ENCODE peak calls at places on chromosomes 2 and 18, in six cellular contexts. C is GM12891, I is K562, U is GM12878, F is H1, L is HepG2. Q is an unnamed sample.

GRCh38 chr2:27724191-27724590 is 47.3 kb upstream of the MRPL33 start:
- DNase-seq in L (no peak), F (no peak), I (no peak), U (no peak), C (no peak), Q (no peak)

GRCh38 chr2:102809291-102810189 is 47.7 kb downstream of the TMEM182 start:
- DNase-seq in U (no peak), L (peak), C (no peak), F (no peak), I (no peak), Q (no peak)

GRCh38 chr2:182062329-182062972 is 76.8 kb downstream of the PPP1R1C start:
- DNase-seq in L (no peak), U (no peak), F (no peak), I (no peak), C (no peak), Q (no peak)

GRCh38 chr2:28552045-28552823 is 56.4 kb downstream of the PLB1 start:
- DNase-seq in F (no peak), C (no peak), L (no peak), I (no peak), U (no peak), Q (no peak)

GRCh38 chr2:172293952-172294351 is 133.4 kb upstream of the ITGA6 start:
- DNase-seq in L (no peak), U (no peak), I (no peak), C (no peak), F (no peak), Q (no peak)

GRCh38 chr18:30800800-30801199 is 241.7 kb downstream of the DSC3 start:
- DNase-seq in F (no peak), I (no peak), L (no peak), C (no peak), U (no peak), Q (no peak)

GRCh38 chr2:26712486-26713465 is 20.3 kb downstream of the KCNK3 start:
- DNase-seq in U (no peak), F (no peak), I (no peak), L (no peak), C (no peak), Q (no peak)

GRCh38 chr2:7721413-7721995 is 804.3 kb downstream of the RNF144A start:
- DNase-seq in U (no peak), C (no peak), F (no peak), I (no peak), L (no peak), Q (no peak)

GRCh38 chr2:27814772-27815171 is 43.3 kb downstream of the MRPL33 start:
- DNase-seq in F (no peak), U (no peak), L (no peak), C (no peak), I (no peak), Q (no peak)

GRCh38 chr2:235498556-235499305 is 4.9 kb downstream of the AGAP1 start:
- DNase-seq in U (no peak), L (no peak), F (no peak), C (no peak), I (no peak), Q (no peak)

GRCh38 chr18:65721634-65722033 is 29.2 kb upstream of the CDH7 start:
- DNase-seq in U (no peak), L (no peak), I (no peak), F (no peak), C (no peak), Q (no peak)

GRCh38 chr2:5111581-5111980 is 580.6 kb upstream of the SOX11 start:
- DNase-seq in F (no peak), C (no peak), I (no peak), L (no peak), U (no peak), Q (no peak)

GRCh38 chr18:27964811-27965210 is 212.1 kb downstream of the CDH2 start:
- DNase-seq in F (no peak), U (no peak), C (no peak), I (no peak), L (no peak), Q (no peak)

GRCh38 chr2:38740851-38741541 is 10.2 kb downstream of the SRSF7 start:
- DNase-seq in F (no peak), C (no peak), L (peak), U (no peak), I (no peak), Q (no peak)

GRCh38 chr2:173652731-173653426 is 298.2 kb downstream of the CDCA7 start:
- DNase-seq in I (no peak), U (no peak), C (no peak), L (peak), F (no peak), Q (no peak)

GRCh38 chr18:3150688-3151087 is 69.1 kb downstream of the MYOM1 start:
- DNase-seq in C (no peak), U (no peak), L (no peak), F (no peak), I (no peak), Q (no peak)

GRCh38 chr2:109545828-109546713 is 67.7 kb downstream of the SEPTIN10 start:
- DNase-seq in U (peak), I (peak), L (peak), F (peak), C (no peak), Q (no peak)

GRCh38 chr18:40678318-40678717 is 1276.7 kb upstream of the PIK3C3 start:
- DNase-seq in C (no peak), I (no peak), U (no peak), L (no peak), F (no peak), Q (no peak)

GRCh38 chr2:12031871-12032270 is 285.4 kb downstream of the LPIN1 start:
- DNase-seq in I (no peak), L (no peak), U (no peak), C (no peak), F (no peak), Q (no peak)

GRCh38 chr18:62486290-62486964 is 36.4 kb upstream of the ZCCHC2 start:
- DNase-seq in C (no peak), F (no peak), I (peak), U (no peak), L (peak), Q (no peak)

GRCh38 chr2:197306691-197307030 is 3.9 kb downstream of the ANKRD44 start:
- DNase-seq in L (no peak), C (no peak), F (no peak), U (no peak), I (no peak), Q (no peak)

GRCh38 chr2:138324068-138324771 is 177.3 kb upstream of the SPOPL start:
- DNase-seq in I (no peak), U (no peak), F (no peak), L (peak), C (no peak), Q (no peak)

GRCh38 chr2:100365434-100365833 is 43.1 kb upstream of the LONRF2 start:
- DNase-seq in L (no peak), I (no peak), U (no peak), C (no peak), F (no peak), Q (no peak)

GRCh38 chr2:233513953-233514655 is 52.5 kb downstream of the USP40 start:
- DNase-seq in L (no peak), U (no peak), I (no peak), F (no peak), C (no peak), Q (no peak)

GRCh38 chr2:17076535-17076934 is 410.9 kb upstream of the CYRIA start:
- DNase-seq in I (no peak), L (no peak), U (no peak), C (no peak), F (no peak), Q (no peak)

GRCh38 chr18:48875942-48876511 is 74.7 kb downstream of the SMAD7 start:
- DNase-seq in U (no peak), L (peak), C (no peak), I (no peak), F (no peak), Q (no peak)

GRCh38 chr18:45456076-45457066 is 158.9 kb upstream of the SLC14A2 start:
- DNase-seq in F (no peak), U (no peak), I (no peak), L (no peak), C (no peak), Q (no peak)

GRCh38 chr2:8278709-8279354 is 403.0 kb upstream of the ID2 start:
- DNase-seq in I (no peak), C (no peak), U (no peak), L (no peak), F (no peak), Q (no peak)

GRCh38 chr2:60867848-60868247 is 13.5 kb upstream of the REL start:
- DNase-seq in I (no peak), U (no peak), F (no peak), C (no peak), L (no peak), Q (no peak)

GRCh38 chr2:174117951-174118930 is 130.1 kb downstream of the OLA1 start:
- DNase-seq in U (no peak), F (no peak), I (no peak), L (no peak), C (no peak), Q (no peak)

GRCh38 chr18:74499633-74500032 is 3.5 kb downstream of the CNDP2 start:
- DNase-seq in F (no peak), U (peak), C (peak), L (no peak), I (peak), Q (no peak)

GRCh38 chr2:165720526-165720925 is 73.5 kb downstream of the GALNT3 start:
- DNase-seq in C (no peak), F (no peak), I (no peak), L (no peak), U (no peak), Q (no peak)

GRCh38 chr2:69753659-69754350 is 11.9 kb downstream of the ANXA4 start:
- DNase-seq in L (no peak), U (no peak), C (no peak), I (no peak), F (no peak), Q (no peak)

GRCh38 chr2:69754633-69755032 is 12.7 kb downstream of the ANXA4 start:
- DNase-seq in I (no peak), L (no peak), C (no peak), U (no peak), F (no peak), Q (no peak)

GRCh38 chr2:69750246-69750645 is 8.3 kb downstream of the ANXA4 start:
- DNase-seq in U (no peak), C (no peak), F (no peak), L (no peak), I (no peak), Q (no peak)

DNA sequence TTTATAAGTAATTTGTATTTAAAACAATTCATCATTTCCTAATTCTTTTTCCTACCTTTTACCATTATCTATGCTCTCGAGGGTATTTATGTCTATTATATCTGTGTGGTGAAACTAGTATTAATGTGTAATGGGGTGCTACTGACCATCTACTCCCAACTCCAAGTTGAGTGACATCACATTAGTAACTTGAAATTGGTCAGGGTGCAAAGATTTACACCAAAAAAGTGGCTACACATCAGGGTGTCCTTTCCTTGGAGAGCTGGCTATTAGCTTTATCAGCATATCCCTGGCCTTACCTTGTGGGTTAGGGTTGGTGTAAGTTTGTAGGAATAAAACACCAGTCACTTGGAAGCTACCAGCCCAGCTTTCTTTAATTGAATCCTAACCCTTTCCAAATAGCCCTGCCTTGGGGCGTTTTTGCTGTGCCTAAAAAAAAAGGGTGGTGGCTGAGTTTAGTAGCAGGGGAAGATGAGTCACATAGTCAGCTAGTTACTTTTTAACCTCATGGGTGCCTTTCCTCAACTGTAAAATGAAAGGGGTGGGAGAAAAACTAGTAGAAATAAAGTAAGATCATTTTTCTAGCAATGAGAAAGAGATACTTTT is 14.0 kb downstream of the ANXA4 start:
- DNase-seq in I (no peak), U (no peak), C (no peak), L (peak), F (no peak), Q (no peak)
- TF ChIP-seq TAF1 in I (no peak), U (no peak), C (no peak), L (no peak), F (no peak), Q (no peak)

DNA sequence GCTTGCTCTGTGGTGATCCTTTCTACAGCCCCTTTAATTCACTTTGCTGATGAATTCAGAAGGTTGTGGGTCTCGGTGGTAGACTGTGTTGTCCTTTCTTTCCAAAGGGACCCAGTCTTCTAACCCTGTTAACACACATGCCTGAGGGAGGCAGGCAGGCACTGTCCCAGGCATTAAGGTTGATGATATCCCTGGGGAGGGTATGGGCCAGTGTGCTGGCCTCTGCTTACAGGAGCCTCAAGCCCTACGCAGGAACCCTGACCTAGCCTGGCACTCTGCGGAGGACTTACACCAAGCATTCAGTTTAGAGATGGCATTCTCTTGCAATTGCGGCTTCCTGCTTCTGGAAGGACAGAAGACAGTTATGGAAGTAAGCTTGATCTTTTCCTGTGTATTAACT is 102.5 kb downstream of the PKP4 start:
- DNase-seq in C (no peak), F (no peak), I (no peak), L (no peak), U (no peak), Q (no peak)
- TF ChIP-seq POLR2A in C (no peak), F (no peak), I (no peak), L (no peak), U (no peak), Q (no peak)

GRCh38 chr2:33083671-33084387 is 137.1 kb downstream of the LTBP1 start:
- DNase-seq in U (no peak), L (no peak), I (no peak), C (no peak), F (no peak), Q (no peak)

GRCh38 chr2:33084433-33084832 is 137.7 kb downstream of the LTBP1 start:
- DNase-seq in U (no peak), C (no peak), I (no peak), L (no peak), F (no peak), Q (no peak)

GRCh38 chr2:33085646-33086045 is 138.9 kb downstream of the LTBP1 start:
- DNase-seq in I (no peak), L (no peak), C (no peak), U (no peak), F (no peak), Q (no peak)

GRCh38 chr2:33090553-33091134 is 143.9 kb downstream of the LTBP1 start:
- DNase-seq in U (no peak), L (no peak), I (no peak), F (no peak), C (no peak), Q (no peak)

GRCh38 chr2:33086400-33087015 is 139.8 kb downstream of the LTBP1 start:
- DNase-seq in C (no peak), F (no peak), I (no peak), L (no peak), U (no peak), Q (no peak)
- TF ChIP-seq TAF1 in C (no peak), F (no peak), I (no peak), L (no peak), U (no peak), Q (no peak)

GRCh38 chr2:96763511-96764252 is 3.0 kb downstream of the CNNM4 start:
- DNase-seq in F (no peak), L (peak), C (no peak), U (no peak), I (peak), Q (peak)
- TF ChIP-seq POLR2A in F (no peak), L (no peak), C (no peak), U (no peak), I (no peak), Q (no peak)

DNA sequence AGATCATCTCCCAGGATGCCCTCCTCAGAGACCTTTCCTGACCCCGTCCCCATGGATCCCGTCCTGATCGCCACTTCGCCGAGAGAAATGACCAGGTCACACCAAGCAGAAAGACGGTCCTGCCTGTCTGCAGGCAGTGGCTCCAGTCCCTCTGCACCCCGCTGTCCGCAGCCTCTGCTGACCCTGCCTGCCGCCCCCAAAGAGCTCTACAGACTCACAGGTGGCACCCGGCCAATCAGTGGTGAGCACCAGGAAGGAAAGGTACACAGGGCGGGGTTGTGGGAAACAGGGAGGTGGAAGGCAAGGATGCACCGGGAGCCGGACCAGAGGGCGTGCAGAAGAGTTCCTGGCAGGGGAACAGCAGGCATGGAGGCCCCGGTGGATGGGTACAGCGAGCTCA is 94.8 kb downstream of the NDUFA10 start:
- DNase-seq in F (no peak), C (no peak), I (no peak), U (no peak), L (no peak), Q (no peak)
- TF ChIP-seq TAF1 in F (no peak), C (no peak), I (no peak), U (no peak), L (no peak), Q (no peak)

GRCh38 chr2:210226186-210226585 is 939 bp upstream of the ACADL start:
- DNase-seq in I (no peak), L (no peak), F (no peak), U (no peak), C (no peak), Q (no peak)
- TF ChIP-seq POLR2A in I (no peak), L (no peak), F (no peak), U (no peak), C (no peak), Q (no peak)

DNA sequence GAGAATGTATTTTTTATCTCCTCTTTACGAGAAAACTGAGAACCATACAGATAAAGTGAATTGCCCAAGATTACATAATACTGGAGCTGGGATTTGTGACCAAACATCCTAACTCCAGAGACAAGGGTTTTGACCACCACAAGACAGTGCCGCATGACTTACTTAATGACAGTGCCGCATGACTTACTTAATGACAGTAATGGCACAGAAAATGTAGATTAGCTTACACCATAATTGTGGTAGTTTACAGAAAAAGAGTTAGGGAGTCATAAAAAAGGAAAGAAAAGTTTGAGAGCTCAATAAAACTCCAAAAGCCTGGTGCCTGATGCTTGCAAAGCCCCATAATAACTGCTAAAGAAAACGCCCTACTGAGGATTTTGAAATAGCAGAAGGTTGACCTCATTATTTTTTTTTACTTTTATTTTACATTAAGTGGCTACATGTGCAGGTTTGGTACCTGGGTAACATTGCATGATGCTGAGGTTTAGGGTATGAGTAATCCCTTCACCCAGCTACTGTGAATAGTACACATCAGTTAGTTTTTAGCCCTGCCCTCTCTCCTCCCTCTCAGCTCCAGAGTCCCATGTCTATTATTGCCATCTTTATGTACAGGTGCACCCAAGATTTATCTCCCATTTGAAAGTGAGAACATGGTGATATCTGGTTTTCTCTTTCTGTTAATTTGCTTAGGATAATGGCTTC is 310.0 kb upstream of the UBE2E3 start:
- DNase-seq in F (no peak), I (no peak), C (no peak), L (no peak), U (no peak), Q (no peak)
- TF ChIP-seq TAF1 in F (no peak), I (no peak), C (no peak), L (no peak), U (no peak), Q (no peak)

DNA sequence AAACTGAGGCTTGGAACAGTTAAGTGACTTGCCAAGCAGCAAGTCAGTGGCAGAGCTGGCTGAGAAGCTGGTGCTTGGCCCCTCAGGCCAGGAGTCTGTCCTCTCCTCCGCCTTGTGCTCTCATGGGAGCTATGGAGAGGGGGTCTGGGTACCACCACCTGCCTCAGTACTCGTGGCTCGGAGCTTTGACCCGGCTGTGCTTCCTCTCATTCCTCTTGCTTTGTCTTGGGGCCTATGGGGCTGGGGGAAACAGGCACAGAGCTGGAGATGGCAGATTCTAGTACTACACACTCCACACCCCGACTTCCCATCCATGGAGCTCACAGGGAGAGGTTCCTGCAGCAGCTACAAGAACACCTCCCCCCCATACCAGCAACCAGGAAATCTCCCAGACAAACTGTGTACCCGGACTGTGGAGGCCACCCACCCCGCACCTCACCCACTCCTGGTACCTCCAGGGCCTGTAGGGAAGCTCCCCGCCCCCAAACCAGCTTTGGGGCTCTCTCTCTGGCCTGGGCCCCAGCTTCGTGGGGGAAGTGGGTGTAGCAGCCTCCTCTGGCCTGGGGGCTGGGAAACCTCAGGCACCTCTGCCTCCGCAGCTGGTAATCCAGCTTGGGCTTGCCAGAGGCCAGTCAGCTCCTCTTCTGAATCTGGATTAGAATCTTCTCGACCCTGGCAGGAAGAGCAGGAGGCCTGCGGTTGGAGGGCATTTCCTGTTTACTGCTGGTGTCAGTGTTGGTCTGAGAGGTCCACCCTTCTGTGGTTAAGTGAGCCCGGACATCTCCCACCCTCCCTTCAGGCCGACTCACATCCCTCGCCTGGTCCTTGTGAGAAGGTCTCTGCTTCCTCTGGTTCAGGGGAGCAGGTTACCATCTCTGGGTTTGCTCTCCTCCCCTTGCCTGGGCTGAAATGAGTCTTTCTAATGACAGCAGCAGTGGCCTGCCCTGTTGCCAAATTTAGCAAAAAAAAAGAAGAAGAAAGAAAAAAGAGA is 22.3 kb upstream of the RHOB start:
- DNase-seq in L (no peak), U (peak), F (no peak), C (peak), I (no peak), Q (peak)
- TF ChIP-seq POLR2A in L (no peak), U (peak), F (no peak), C (no peak), I (no peak), Q (no peak)

Q was measured in GM12892.